ENCODE peak calls at places on chromosome 21, in seven cellular contexts. H, P, T, C, E, W and D are unnamed samples. For H3K4me1, the result is how much of the 10 kb centered on the place peaks cover.

GRCh38 chr21:31500071-31500470 is 156.0 kb upstream of the TIAM1 start:
- DNase-seq in H (no peak), P (no peak), T (no peak), C (no peak), E (no peak), W (no peak), D (no peak)

GRCh38 chr21:29786509-29786908 is 153.3 kb downstream of the GRIK1 start:
- DNase-seq in H (no peak), P (no peak), T (no peak), C (no peak), E (no peak), W (no peak), D (no peak)

GRCh38 chr21:35324372-35325220 is 275.5 kb upstream of the RUNX1 start:
- DNase-seq in H (peak), P (no peak), T (no peak), C (peak), E (no peak), W (no peak), D (peak)

GRCh38 chr21:26773058-26773457 is 72.2 kb downstream of the ADAMTS1 start:
- DNase-seq in H (no peak), P (no peak), T (peak), C (no peak), E (no peak), W (no peak), D (no peak)

GRCh38 chr21:34670220-34670961 is 1.6 kb downstream of the CLIC6 start:
- DNase-seq in H (no peak), P (peak), T (no peak), C (peak), E (peak), W (peak), D (peak)

GRCh38 chr21:38945536-38946245 is 140.0 kb downstream of the ETS2 start:
- DNase-seq in H (peak), P (peak), T (no peak), C (peak), E (peak), W (peak), D (peak)

GRCh38 chr21:26115346-26115745 is 55.2 kb downstream of the APP start:
- DNase-seq in H (no peak), P (no peak), T (no peak), C (no peak), E (no peak), W (no peak), D (no peak)

GRCh38 chr21:37273911-37274690 is 7.0 kb upstream of the VPS26C start:
- DNase-seq in H (no peak), P (no peak), T (no peak), C (no peak), E (no peak), W (no peak), D (no peak)

GRCh38 chr21:32001390-32001789 is 128.6 kb downstream of the HUNK start:
- DNase-seq in H (no peak), P (no peak), T (no peak), C (no peak), E (no peak), W (no peak), D (no peak)

GRCh38 chr21:41823166-41823565 is 56.0 kb downstream of the PRDM15 start:
- DNase-seq in H (no peak), P (no peak), T (no peak), C (no peak), E (no peak), W (no peak), D (no peak)

GRCh38 chr21:31343680-31344480 is at the start of gene TIAM1:
- DNase-seq in H (peak), P (peak), T (peak), C (peak), E (peak), W (peak), D (peak)

GRCh38 chr21:32240708-32241433 is 38.0 kb downstream of the MIS18A start:
- DNase-seq in H (peak), P (no peak), T (no peak), C (no peak), E (no peak), W (no peak), D (no peak)

GRCh38 chr21:39694750-39695149 is 50.2 kb upstream of the IGSF5 start:
- DNase-seq in H (no peak), P (no peak), T (no peak), C (no peak), E (no peak), W (no peak), D (no peak)

GRCh38 chr21:33944185-33944763 is 28.7 kb upstream of the ATP5PO start:
- DNase-seq in H (no peak), P (no peak), T (no peak), C (no peak), E (no peak), W (no peak), D (no peak)

GRCh38 chr21:26457817-26458216 is 115.3 kb downstream of the CYYR1 start:
- DNase-seq in H (no peak), P (no peak), T (no peak), C (peak), E (no peak), W (no peak), D (no peak)

DNA sequence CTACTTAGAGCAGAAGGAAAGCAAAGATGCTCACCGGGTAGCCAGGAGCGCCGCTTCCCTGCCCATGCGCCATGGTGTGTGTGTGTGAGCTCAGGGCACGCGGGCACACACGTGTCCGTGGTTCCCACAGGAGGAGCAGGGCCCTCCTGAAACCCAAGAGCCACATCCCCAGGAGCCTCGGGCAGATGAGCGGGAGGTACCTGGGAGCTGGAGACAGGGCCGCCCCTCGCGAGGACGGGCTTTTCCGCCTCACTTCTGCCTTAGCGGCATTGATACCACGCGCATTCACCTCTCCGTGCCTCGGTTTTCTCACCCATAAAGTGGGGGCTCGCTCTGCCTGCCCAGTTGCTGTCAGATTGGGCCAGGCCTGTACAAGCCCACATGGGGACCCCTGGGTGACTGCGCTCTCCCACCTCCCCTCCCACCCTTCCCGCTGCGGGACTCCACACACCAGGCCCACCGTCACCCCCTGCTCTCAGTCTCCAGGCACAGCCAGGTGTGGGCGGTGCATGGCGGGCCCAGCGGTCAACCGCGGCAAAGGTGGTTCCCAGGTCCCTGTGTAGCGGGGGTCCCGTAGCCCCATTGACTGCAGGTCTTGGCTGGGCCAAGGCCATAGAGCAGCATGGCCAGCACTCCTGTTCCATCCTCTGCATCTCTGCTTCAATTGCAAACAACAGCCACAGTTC is 66.3 kb downstream of the SIK1 start:
- DNase-seq in H (no peak), P (no peak), T (no peak), C (no peak), E (no peak), W (no peak), D (no peak)
- H2BK120ac ChIP-seq in H (peak), P (no peak), T (no peak), C (no peak), E (no peak), W (no peak), D (no peak)

GRCh38 chr21:45986316-45987051 is 4.9 kb downstream of the COL6A1 start:
- DNase-seq in H (no peak), P (no peak), T (no peak), C (no peak), E (no peak), W (no peak), D (no peak)

GRCh38 chr21:45984584-45985095 is 3.1 kb downstream of the COL6A1 start:
- DNase-seq in H (no peak), P (no peak), T (no peak), C (no peak), E (no peak), W (no peak), D (no peak)

GRCh38 chr21:45983981-45984551 is 2.5 kb downstream of the COL6A1 start:
- DNase-seq in H (no peak), P (no peak), T (peak), C (no peak), E (no peak), W (no peak), D (no peak)

GRCh38 chr21:45987121-45987711 is 5.6 kb downstream of the COL6A1 start:
- DNase-seq in H (no peak), P (no peak), T (no peak), C (no peak), E (no peak), W (no peak), D (no peak)

GRCh38 chr21:45985471-45986315 is 4.1 kb downstream of the COL6A1 start:
- DNase-seq in H (no peak), P (no peak), T (no peak), C (no peak), E (no peak), W (no peak), D (no peak)
- H3K4me1 ChIP-seq in H (under half), P (under half), T (under half), C (under half), E (under half), W (under half), D (under half)

GRCh38 chr21:45463871-45464270 is 58.9 kb downstream of the COL18A1 start:
- DNase-seq in H (no peak), P (no peak), T (no peak), C (no peak), E (no peak), W (no peak), D (no peak)
- H2BK120ac ChIP-seq in H (no peak), P (no peak), T (no peak), C (no peak), E (no peak), W (no peak), D (no peak)

GRCh38 chr21:44897326-44898010 is 23.2 kb downstream of the ITGB2 start:
- DNase-seq in H (no peak), P (no peak), T (no peak), C (no peak), E (no peak), W (peak), D (peak)

GRCh38 chr21:44894687-44895302 is 21.3 kb upstream of the PTTG1IP start:
- DNase-seq in H (no peak), P (no peak), T (no peak), C (no peak), E (no peak), W (no peak), D (no peak)

GRCh38 chr21:44893948-44894656 is 20.6 kb upstream of the PTTG1IP start:
- DNase-seq in H (no peak), P (no peak), T (no peak), C (no peak), E (no peak), W (no peak), D (no peak)

GRCh38 chr21:44896561-44897286 is 23.2 kb upstream of the PTTG1IP start:
- DNase-seq in H (no peak), P (no peak), T (no peak), C (no peak), E (no peak), W (no peak), D (no peak)

DNA sequence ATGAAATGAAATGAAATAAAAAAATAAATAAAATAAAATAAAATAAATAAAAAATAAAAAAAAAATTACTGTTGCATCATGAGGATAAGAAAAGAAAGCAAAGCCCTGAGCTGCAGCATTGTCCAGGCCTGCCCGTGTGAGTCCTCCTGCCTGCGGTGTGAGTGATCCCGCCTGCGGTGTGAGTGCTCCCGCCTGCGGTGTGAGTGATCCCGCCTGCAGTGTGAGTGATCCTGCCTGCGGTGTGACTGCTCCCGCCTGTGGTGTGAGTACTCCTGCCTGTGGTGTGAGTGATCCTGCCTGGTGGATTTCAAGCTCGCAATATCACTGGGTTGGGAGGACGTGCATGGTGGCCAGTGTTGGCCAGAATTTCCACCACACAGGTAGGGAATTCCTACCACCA is 22.4 kb upstream of the PTTG1IP start:
- DNase-seq in H (no peak), P (no peak), T (no peak), C (no peak), E (no peak), W (no peak), D (no peak)
- H3K4me1 ChIP-seq in H (under half), P (under half), T (under half), C (under half), E (under half), W (under half), D (under half)

DNA sequence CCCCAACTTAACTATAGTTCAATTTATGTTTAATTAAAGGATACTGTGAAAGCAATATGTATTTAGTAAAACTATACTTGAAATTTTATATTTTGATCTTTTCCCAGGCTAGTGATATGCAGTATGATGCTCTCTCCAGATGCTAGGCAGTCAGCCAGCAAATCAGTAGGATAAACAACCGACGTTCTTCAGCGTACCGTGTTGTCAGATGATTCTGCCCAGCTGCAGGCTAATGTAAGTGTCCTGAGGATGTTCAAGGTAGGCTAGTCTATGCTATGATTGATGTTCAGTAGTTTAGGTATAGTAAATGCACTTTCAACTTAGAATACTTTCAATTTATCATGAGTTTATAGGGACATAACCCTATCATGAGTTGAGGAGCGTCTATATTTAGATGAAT is 762.6 kb downstream of the MRPL39 start:
- DNase-seq in H (peak), P (no peak), T (no peak), C (no peak), E (no peak), W (no peak), D (no peak)
- H2BK120ac ChIP-seq in H (no peak), P (no peak), T (no peak), C (no peak), E (no peak), W (no peak), D (no peak)